ENCODE peak calls at places on chromosomes 4 and X, in six cellular contexts. G is HCT116, D is fibroblast of lung, H is RWPE1, E is upper lobe of left lung, N is uterus. J is an unnamed sample.

GRCh38 chr4:2058264-2059033 is 678 bp upstream of the NAT8L start:
- DNase-seq in E (no peak), G (no peak), H (no peak), D (no peak), N (no peak), J (no peak)

GRCh38 chrX:47751670-47752069 is 85.0 kb upstream of the ZNF81 start:
- DNase-seq in N (no peak), H (peak), G (peak), D (peak), E (peak), J (no peak)

GRCh38 chr4:158656439-158656838 is 15.2 kb downstream of the C4orf46 start:
- DNase-seq in H (no peak), D (no peak), E (no peak), G (no peak), N (no peak), J (no peak)

GRCh38 chrX:53715336-53715924 is 28.9 kb upstream of the HUWE1 start:
- DNase-seq in G (no peak), D (peak), N (no peak), E (no peak), H (no peak), J (no peak)

GRCh38 chr4:7341486-7342222 is 93.1 kb downstream of the PSAPL1 start:
- DNase-seq in E (no peak), D (peak), H (no peak), N (no peak), G (no peak), J (no peak)

GRCh38 chr4:56323386-56323785 is 63.9 kb downstream of the AASDH start:
- DNase-seq in H (no peak), N (no peak), G (no peak), E (no peak), D (no peak), J (no peak)

GRCh38 chrX:23185951-23186350 is 148.7 kb upstream of the PTCHD1 start:
- DNase-seq in E (no peak), G (no peak), N (no peak), D (no peak), H (no peak), J (no peak)

GRCh38 chrX:2609431-2610238 is 81.5 kb upstream of the CD99 start:
- DNase-seq in G (no peak), D (peak), E (no peak), H (no peak), N (no peak), J (no peak)

GRCh38 chr4:94826206-94826605 is 68.5 kb downstream of the BMPR1B start:
- DNase-seq in G (no peak), D (peak), N (no peak), E (no peak), H (no peak), J (no peak)

GRCh38 chr4:94253036-94253435 is 45.4 kb downstream of the SMARCAD1 start:
- DNase-seq in D (peak), E (no peak), H (no peak), N (no peak), G (peak), J (peak)

GRCh38 chrX:153766098-153766817 is 2.2 kb downstream of the PLXNB3 start:
- DNase-seq in E (no peak), H (peak), N (peak), G (no peak), D (peak), J (peak)

GRCh38 chrX:101265869-101266428 is 25.2 kb downstream of the TAF7L start:
- DNase-seq in H (no peak), D (peak), E (no peak), G (no peak), N (no peak), J (peak)

GRCh38 chrX:151814767-151815166 is 80.2 kb downstream of the CNGA2 start:
- DNase-seq in N (no peak), D (no peak), H (no peak), E (no peak), G (no peak), J (no peak)

GRCh38 chr4:76651616-76652015 is 216.6 kb downstream of the SHROOM3 start:
- DNase-seq in G (no peak), E (no peak), D (peak), N (no peak), H (no peak), J (no peak)

GRCh38 chr4:63728480-63729177 is 680.6 kb downstream of the TECRL start:
- DNase-seq in H (no peak), E (no peak), D (no peak), G (no peak), N (no peak), J (no peak)

GRCh38 chr4:53592128-53592527 is 842 bp upstream of the LNX1 start:
- DNase-seq in G (no peak), E (no peak), D (peak), H (peak), N (no peak), J (no peak)

GRCh38 chr4:174604198-174604597 is 81.9 kb upstream of the HPGD start:
- DNase-seq in N (no peak), E (no peak), G (no peak), D (peak), H (peak), J (no peak)

GRCh38 chrX:103513067-103513466 is 6.2 kb downstream of the RAB40A start:
- DNase-seq in E (no peak), H (no peak), N (no peak), D (no peak), G (no peak), J (no peak)

GRCh38 chr4:8332891-8333331 is 63.4 kb downstream of the HTRA3 start:
- DNase-seq in H (no peak), N (peak), D (no peak), G (no peak), E (no peak), J (no peak)

GRCh38 chrX:2391869-2392606 is 108.7 kb downstream of the DHRSX start:
- DNase-seq in N (no peak), D (peak), G (peak), E (no peak), H (peak), J (peak)

GRCh38 chrX:72351606-72352338 is 46.1 kb upstream of the CITED1 start:
- DNase-seq in E (no peak), N (peak), G (no peak), H (no peak), D (peak), J (no peak)

GRCh38 chrX:25015486-25016360 is at the start of gene ARX:
- DNase-seq in G (peak), D (peak), E (peak), H (peak), N (no peak), J (no peak)

GRCh38 chr4:173538148-173538902 is 8.3 kb upstream of the HAND2 start:
- DNase-seq in D (no peak), N (peak), E (no peak), H (no peak), G (no peak), J (no peak)

GRCh38 chr4:114599231-114600065 is 841 bp downstream of the UGT8 start:
- DNase-seq in H (peak), G (peak), N (no peak), E (no peak), D (peak), J (no peak)

GRCh38 chrX:150503898-150504219 is 64.6 kb upstream of the MTM1 start:
- DNase-seq in H (peak), G (no peak), D (no peak), E (peak), N (no peak), J (no peak)

GRCh38 chrX:108091878-108092291 is 307 bp downstream of the ATG4A start:
- DNase-seq in E (no peak), N (no peak), D (no peak), G (peak), H (no peak), J (no peak)
- H3K27ac ChIP-seq in E (peak), N (no peak), D (peak), G (no peak), H (peak), J (peak)

DNA sequence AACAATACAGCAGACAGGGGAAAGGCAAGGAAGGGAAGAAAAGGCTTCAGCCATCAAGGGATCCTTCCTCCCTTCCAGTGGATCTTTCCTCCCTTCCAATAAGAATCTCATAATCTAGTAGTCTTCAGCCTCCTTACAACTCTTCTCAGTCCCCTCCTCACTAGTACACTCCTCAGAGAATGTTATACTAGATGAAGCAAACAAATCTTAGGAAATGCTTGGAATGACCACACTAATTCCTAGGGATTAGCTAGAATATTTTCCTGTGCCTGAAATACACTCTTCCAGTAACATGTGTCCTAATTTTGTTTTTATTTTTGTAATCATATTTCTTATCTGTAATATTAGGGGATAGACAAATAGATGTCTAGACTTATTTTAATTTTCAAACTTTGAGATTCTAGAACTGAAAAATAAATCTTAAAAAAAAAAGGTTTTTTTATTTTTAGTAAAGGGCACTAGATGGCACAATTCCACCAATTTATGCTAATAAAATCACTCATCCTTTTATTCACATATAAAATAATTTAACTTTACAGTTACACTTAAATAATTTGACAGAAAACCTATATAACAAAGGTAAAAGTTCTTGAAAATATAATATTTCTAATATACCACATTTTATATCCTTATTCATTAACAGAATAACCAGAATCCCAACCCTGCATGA is 7.0 kb upstream of the STPG2 start:
- DNase-seq in H (no peak), D (peak), N (no peak), E (no peak), G (no peak), J (no peak)
- TF ChIP-seq CTCF in H (no peak), D (no peak), N (no peak), E (no peak), G (no peak), J (no peak)

DNA sequence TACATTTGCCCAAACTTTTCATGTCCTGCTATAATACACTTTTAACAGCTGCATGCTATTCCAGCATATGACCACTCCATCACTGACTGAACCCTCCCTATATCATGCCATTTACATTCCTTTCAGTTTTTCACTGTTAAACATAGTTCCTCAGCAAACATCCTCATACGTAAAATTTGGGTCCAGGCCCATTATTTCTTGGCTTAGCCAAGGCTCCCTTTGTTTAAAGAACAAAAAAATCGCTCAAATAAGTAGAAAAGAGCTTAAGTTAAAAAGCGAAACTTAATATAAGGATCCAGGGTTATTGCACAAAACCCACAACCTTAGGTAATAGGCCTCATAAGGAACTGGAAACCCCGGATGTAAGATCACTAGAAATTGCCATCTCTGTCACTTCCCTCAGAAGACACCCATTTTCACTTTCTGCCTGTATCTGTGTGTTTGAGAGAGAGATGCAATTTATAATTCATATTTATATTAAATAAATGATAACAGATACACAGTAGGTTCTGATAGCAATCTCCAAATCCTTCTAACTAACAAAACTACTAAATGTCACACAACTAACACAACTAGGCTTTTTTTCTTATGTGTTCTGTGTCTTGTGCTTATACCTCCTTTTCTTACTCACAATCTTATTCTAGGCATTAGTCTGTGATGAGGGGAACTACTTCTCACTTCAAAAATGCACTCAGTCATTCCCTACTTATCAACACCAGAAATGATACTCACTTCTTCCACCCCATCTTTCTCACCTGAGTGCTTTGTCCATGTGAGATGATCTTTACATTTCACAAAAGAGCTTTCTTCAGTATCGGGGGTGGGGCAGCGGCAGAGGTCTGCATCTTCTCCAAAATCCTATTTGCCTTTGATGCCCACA is 59.9 kb upstream of the FAM241A start:
- DNase-seq in H (no peak), N (no peak), D (no peak), E (no peak), G (no peak), J (no peak)
- H3K27ac ChIP-seq in H (no peak), N (no peak), D (no peak), E (no peak), G (no peak), J (no peak)

GRCh38 chr4:185304944-185305690 is 90.6 kb downstream of the LRP2BP start:
- DNase-seq in E (peak), D (peak), H (no peak), N (no peak), G (no peak), J (no peak)
- TF ChIP-seq CTCF in E (peak), D (peak), H (no peak), N (no peak), G (peak), J (peak)

GRCh38 chr4:144589512-144589911 is 56.4 kb upstream of the HHIP start:
- DNase-seq in D (no peak), E (no peak), G (no peak), H (no peak), N (no peak), J (no peak)

GRCh38 chr4:144594471-144594986 is 51.4 kb upstream of the HHIP start:
- DNase-seq in E (no peak), G (no peak), D (no peak), H (no peak), N (no peak), J (no peak)

GRCh38 chr4:144592264-144592663 is 53.7 kb upstream of the HHIP start:
- DNase-seq in N (no peak), E (no peak), D (no peak), H (no peak), G (no peak), J (no peak)

GRCh38 chr4:144591401-144591800 is 54.6 kb upstream of the HHIP start:
- DNase-seq in E (peak), H (no peak), D (peak), N (no peak), G (no peak), J (peak)

DNA sequence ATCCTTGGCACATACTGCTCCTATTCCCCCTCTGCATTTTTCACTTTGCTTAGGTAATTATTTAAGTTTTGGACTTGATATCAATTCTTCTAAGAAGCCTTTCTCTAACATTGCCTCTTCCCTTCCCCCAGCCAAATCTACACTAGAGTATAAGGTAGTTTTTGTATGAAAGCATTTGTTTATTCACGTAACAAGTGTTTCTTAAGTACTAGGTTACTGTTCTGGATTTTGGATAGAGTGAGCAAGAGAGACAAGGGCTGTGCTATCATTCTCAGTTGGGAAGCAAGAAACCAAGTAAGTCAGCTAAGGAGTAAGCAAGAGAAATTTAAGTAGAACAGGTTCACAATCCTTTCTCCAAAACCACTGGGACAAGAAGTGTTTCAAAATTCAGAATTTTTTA is 55.9 kb upstream of the HHIP start:
- DNase-seq in H (no peak), G (no peak), D (no peak), N (no peak), E (no peak), J (no peak)
- H3K27ac ChIP-seq in H (no peak), G (no peak), D (no peak), N (no peak), E (no peak), J (no peak)